ENCODE peak calls at places on chromosomes 16 and 17, in five cellular contexts. U is K562, Q is GM12878, Y is HCT116, T is SK-N-SH. N is an unnamed sample.
A peak's percentile ranks its signal among the peaks of the same experiment; 100 is the strongest.

GRCh38 chr17:28839221-28839620 is 3.4 kb downstream of the FAM222B start:
- DNase-seq in U (no peak), Q (no peak), Y (no peak), T (no peak), N (no peak)

GRCh38 chr17:80750263-80750662 is 205.6 kb downstream of the RPTOR start:
- DNase-seq in U (no peak), Q (no peak), Y (no peak), T (no peak), N (no peak)

GRCh38 chr16:997440-998051 is 16.0 kb downstream of the SOX8 start:
- DNase-seq in U (no peak), Q (no peak), Y (no peak), T (no peak), N (peak; percentile 52)

GRCh38 chr16:57994778-57995177 is 5.7 kb downstream of the ZNF319 start:
- DNase-seq in U (peak; percentile 86), Q (no peak), Y (peak; percentile 37), T (peak; percentile 64), N (peak; percentile 63)

GRCh38 chr17:21033350-21033749 is 9.5 kb downstream of the USP22 start:
- DNase-seq in U (peak; percentile 39), Q (no peak), Y (no peak), T (no peak), N (no peak)

GRCh38 chr16:27378871-27379580 is 22.9 kb upstream of the IL21R start:
- DNase-seq in U (no peak), Q (no peak), Y (no peak), T (no peak), N (no peak)

GRCh38 chr17:27977751-27978688 is 64.5 kb upstream of the NLK start:
- DNase-seq in U (peak; percentile 38), Q (no peak), Y (no peak), T (no peak), N (no peak)

GRCh38 chr17:44531019-44531418 is 26.3 kb upstream of the FZD2 start:
- DNase-seq in U (no peak), Q (no peak), Y (no peak), T (no peak), N (no peak)

GRCh38 chr16:81645303-81645702 is 133.8 kb upstream of the PLCG2 start:
- DNase-seq in U (no peak), Q (no peak), Y (no peak), T (peak; percentile 79), N (no peak)

GRCh38 chr17:36602030-36602737 is 801 bp downstream of the MRM1 start:
- DNase-seq in U (peak; percentile 43), Q (no peak), Y (no peak), T (no peak), N (no peak)

GRCh38 chr16:4683255-4684029 is 9.9 kb upstream of the NUDT16L1 start:
- DNase-seq in U (no peak), Q (no peak), Y (no peak), T (no peak), N (no peak)

GRCh38 chr17:63479495-63480184 is 2.8 kb downstream of the ACE start:
- DNase-seq in U (no peak), Q (no peak), Y (no peak), T (peak; percentile 58), N (no peak)

GRCh38 chr17:1512351-1512750 is 4.1 kb downstream of the INPP5K start:
- DNase-seq in U (no peak), Q (no peak), Y (no peak), T (no peak), N (no peak)

GRCh38 chr17:79036609-79037008 is 12.6 kb downstream of the C1QTNF1 start:
- DNase-seq in U (no peak), Q (no peak), Y (no peak), T (no peak), N (no peak)

GRCh38 chr16:11313493-11314308 is 31.6 kb upstream of the RMI2 start:
- DNase-seq in U (no peak), Q (no peak), Y (no peak), T (no peak), N (no peak)

GRCh38 chr17:48552453-48553189 is 7.7 kb upstream of the HOXB2 start:
- DNase-seq in U (no peak), Q (no peak), Y (no peak), T (no peak), N (no peak)

GRCh38 chr16:3508736-3509135 is 7.9 kb downstream of the CLUAP1 start:
- DNase-seq in U (no peak), Q (no peak), Y (no peak), T (no peak), N (no peak)

GRCh38 chr16:80831039-80831438 is 26.6 kb upstream of the CDYL2 start:
- DNase-seq in U (no peak), Q (no peak), Y (no peak), T (no peak), N (no peak)

GRCh38 chr17:43881758-43882505 is 25.4 kb downstream of the MPP2 start:
- DNase-seq in U (peak; percentile 71), Q (no peak), Y (no peak), T (no peak), N (no peak)

GRCh38 chr17:33292184-33292980 is 713 bp downstream of the ASIC2 start:
- DNase-seq in U (peak; percentile 11), Q (no peak), Y (no peak), T (peak; percentile 81), N (no peak)

GRCh38 chr16:1906052-1906845 is 12.0 kb downstream of the HS3ST6 start:
- DNase-seq in U (no peak), Q (no peak), Y (no peak), T (peak; percentile 49), N (no peak)

GRCh38 chr16:17939052-17939673 is 397.4 kb downstream of the NPIPA8 start:
- DNase-seq in U (no peak), Q (no peak), Y (no peak), T (no peak), N (no peak)

GRCh38 chr16:87552772-87553171 is 49.5 kb upstream of the JPH3 start:
- DNase-seq in U (no peak), Q (no peak), Y (no peak), T (no peak), N (no peak)

GRCh38 chr17:77291591-77292386 is 151.0 kb downstream of the SEC14L1 start:
- DNase-seq in U (no peak), Q (no peak), Y (no peak), T (no peak), N (no peak)

GRCh38 chr16:84949776-84950436 is 61.4 kb downstream of the ZDHHC7 start:
- DNase-seq in U (no peak), Q (no peak), Y (no peak), T (no peak), N (no peak)

GRCh38 chr16:25868041-25868600 is 176.4 kb downstream of the HS3ST4 start:
- DNase-seq in U (no peak), Q (no peak), Y (no peak), T (no peak), N (no peak)

GRCh38 chr16:61413026-61413425 is 623.2 kb downstream of the CDH8 start:
- DNase-seq in U (no peak), Q (no peak), Y (no peak), T (no peak), N (no peak)

DNA sequence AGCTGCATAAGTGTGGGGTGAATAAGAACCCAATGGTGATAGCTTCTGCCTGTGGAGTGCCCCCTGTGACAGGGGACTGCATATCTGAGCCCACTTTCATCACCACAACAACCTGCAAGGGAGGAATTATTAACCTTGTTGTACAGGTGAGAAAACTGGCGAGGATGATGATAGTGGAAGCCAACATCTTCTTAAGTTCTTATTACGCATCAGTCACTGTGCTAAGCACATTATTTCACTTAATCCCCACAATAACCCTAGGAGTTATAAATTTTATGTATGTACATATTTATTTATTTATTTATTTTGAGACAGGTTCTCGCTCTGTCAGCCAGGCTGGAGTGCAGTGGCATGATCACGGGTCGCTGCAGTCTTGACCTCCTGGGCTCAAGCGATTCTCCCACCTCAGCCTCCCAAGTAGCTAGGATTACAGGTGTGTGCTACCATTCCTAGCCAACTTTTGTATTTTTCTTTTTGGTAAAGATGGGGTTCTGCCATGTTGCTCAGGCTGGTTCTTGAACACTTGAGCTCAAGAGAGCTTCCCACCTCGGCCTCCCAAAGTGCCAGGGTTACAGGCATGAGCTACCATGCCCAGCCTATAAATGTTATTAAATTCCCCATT is 7.6 kb downstream of the PDILT start:
- DNase-seq in U (no peak), Q (no peak), Y (no peak), T (no peak), N (no peak)
- TF ChIP-seq JUND in U (no peak), Q (no peak), Y (no peak), T (no peak), N (no peak)

GRCh38 chr17:17073006-17073626 is 30.9 kb downstream of the MPRIP start:
- DNase-seq in U (no peak), Q (no peak), Y (no peak), T (no peak), N (no peak)

GRCh38 chr17:17073627-17074521 is 31.6 kb downstream of the MPRIP start:
- DNase-seq in U (no peak), Q (no peak), Y (no peak), T (no peak), N (no peak)

GRCh38 chr17:17077101-17077500 is 34.8 kb downstream of the MPRIP start:
- DNase-seq in U (no peak), Q (no peak), Y (no peak), T (no peak), N (no peak)

GRCh38 chr17:17076066-17076465 is 33.8 kb downstream of the MPRIP start:
- DNase-seq in U (no peak), Q (no peak), Y (no peak), T (no peak), N (no peak)

GRCh38 chr17:17075037-17075755 is 32.9 kb downstream of the MPRIP start:
- DNase-seq in U (peak; percentile 52), Q (no peak), Y (no peak), T (peak; percentile 68), N (no peak)
- TF ChIP-seq JUND in U (no peak), Q (no peak), Y (no peak), T (no peak), N (no peak)

DNA sequence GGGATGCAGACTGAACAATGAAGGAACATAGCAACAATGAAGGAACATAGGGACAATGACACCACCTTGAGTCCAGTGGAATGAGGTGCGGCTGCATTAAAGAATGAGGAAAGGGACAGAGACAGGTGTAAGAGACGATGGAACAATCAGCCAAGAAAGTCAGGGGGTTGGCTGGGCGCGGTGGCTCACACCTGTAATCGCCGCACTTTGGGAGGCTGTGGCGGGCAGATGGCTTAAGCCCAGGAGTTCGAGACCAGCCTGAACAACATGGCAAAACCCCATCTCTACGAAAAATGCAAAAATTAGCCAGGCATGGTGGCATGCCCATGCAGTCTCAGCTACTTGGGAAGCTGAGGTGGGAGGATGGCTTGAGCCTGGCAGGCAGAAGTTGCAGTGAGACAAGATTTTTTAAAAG is 13.6 kb upstream of the CBFB start:
- DNase-seq in U (peak; percentile 37), Q (no peak), Y (peak; percentile 32), T (no peak), N (no peak)
- TF ChIP-seq JUND in U (no peak), Q (no peak), Y (no peak), T (no peak), N (no peak)

DNA sequence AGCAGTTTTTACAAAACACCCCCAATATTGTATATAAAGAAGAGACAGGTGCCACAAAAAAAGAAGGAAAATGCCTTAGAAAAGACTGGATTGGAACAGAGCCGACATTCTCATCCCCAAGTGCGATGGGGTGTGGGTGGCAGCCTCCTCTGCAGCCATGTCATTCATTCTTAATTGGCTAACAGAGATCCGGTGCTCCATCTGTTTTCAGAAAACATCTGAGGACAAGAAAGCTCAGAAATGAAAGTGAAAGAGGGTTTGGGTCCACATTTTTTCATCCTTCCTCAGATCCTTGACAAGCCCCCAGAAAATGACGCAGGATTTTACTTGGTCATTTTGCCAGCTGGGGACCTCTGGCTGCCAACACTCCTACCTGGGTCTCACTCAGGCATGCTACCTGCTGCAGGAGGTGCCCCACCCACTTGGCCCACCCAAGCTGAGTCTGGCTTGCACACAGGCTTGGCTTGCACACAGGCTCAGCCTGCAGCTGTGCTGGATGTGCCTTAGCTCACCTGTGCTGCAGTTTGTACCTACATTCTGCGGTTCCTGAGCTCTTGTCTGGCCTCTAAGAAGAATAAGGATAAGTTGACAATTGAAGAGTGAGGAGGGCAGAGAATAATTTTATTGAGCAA is 21.9 kb downstream of the KIF2B start:
- DNase-seq in U (no peak), Q (no peak), Y (no peak), T (no peak), N (no peak)
- TF ChIP-seq JUND in U (no peak), Q (no peak), Y (no peak), T (no peak), N (no peak)

N was measured in T47D.